ENCODE peak calls at places on chromosomes 7 and 10, in six cellular contexts. One of them, this sample, is unnamed.

GRCh38 chr10:78916227-78916626 is 152.5 kb upstream of the ZMIZ1 start:
- DNase-seq in hepatocyte: no peak
- DNase-seq in PC-3: no peak
- DNase-seq in OCI-LY7: no peak
- DNase-seq in neural progenitor cell: no peak
- DNase-seq in GM23248: no peak
- DNase-seq in this sample: no peak

GRCh38 chr10:15035385-15036301 is 8.1 kb upstream of the OLAH start:
- DNase-seq in hepatocyte: no peak
- DNase-seq in PC-3: peak
- DNase-seq in OCI-LY7: no peak
- DNase-seq in neural progenitor cell: no peak
- DNase-seq in GM23248: no peak
- DNase-seq in this sample: no peak

GRCh38 chr7:137597856-137598255 is 248.9 kb downstream of the DGKI start:
- DNase-seq in hepatocyte: no peak
- DNase-seq in PC-3: peak
- DNase-seq in OCI-LY7: no peak
- DNase-seq in neural progenitor cell: no peak
- DNase-seq in GM23248: no peak
- DNase-seq in this sample: no peak

GRCh38 chr10:119616879-119617580 is 20.3 kb upstream of the TIAL1 start:
- DNase-seq in hepatocyte: no peak
- DNase-seq in PC-3: no peak
- DNase-seq in OCI-LY7: no peak
- DNase-seq in neural progenitor cell: no peak
- DNase-seq in GM23248: peak
- DNase-seq in this sample: no peak

GRCh38 chr10:51937736-51938135 is 238.3 kb upstream of the CSTF2T start:
- DNase-seq in hepatocyte: no peak
- DNase-seq in PC-3: no peak
- DNase-seq in OCI-LY7: no peak
- DNase-seq in neural progenitor cell: no peak
- DNase-seq in GM23248: peak
- DNase-seq in this sample: no peak

GRCh38 chr10:114022292-114022691 is 21.4 kb upstream of the ADRB1 start:
- DNase-seq in hepatocyte: no peak
- DNase-seq in PC-3: no peak
- DNase-seq in OCI-LY7: no peak
- DNase-seq in neural progenitor cell: no peak
- DNase-seq in GM23248: peak
- DNase-seq in this sample: no peak

GRCh38 chr10:130138479-130138866 is 2.3 kb downstream of the GLRX3 start:
- DNase-seq in hepatocyte: peak
- DNase-seq in PC-3: peak
- DNase-seq in OCI-LY7: no peak
- DNase-seq in neural progenitor cell: no peak
- DNase-seq in GM23248: peak
- DNase-seq in this sample: peak

GRCh38 chr7:65731562-65732035 is 141.3 kb upstream of the VKORC1L1 start:
- DNase-seq in hepatocyte: peak
- DNase-seq in PC-3: no peak
- DNase-seq in OCI-LY7: no peak
- DNase-seq in neural progenitor cell: peak
- DNase-seq in GM23248: peak
- DNase-seq in this sample: no peak

GRCh38 chr10:127163632-127164031 is 32.8 kb downstream of the INSYN2A start:
- DNase-seq in hepatocyte: no peak
- DNase-seq in PC-3: no peak
- DNase-seq in OCI-LY7: no peak
- DNase-seq in neural progenitor cell: no peak
- DNase-seq in GM23248: peak
- DNase-seq in this sample: no peak

GRCh38 chr10:91220954-91221696 is 662 bp downstream of the PCGF5 start:
- DNase-seq in hepatocyte: no peak
- DNase-seq in PC-3: peak
- DNase-seq in OCI-LY7: peak
- DNase-seq in neural progenitor cell: peak
- DNase-seq in GM23248: peak
- DNase-seq in this sample: no peak

GRCh38 chr10:61001731-61002122 is 57.7 kb upstream of the RHOBTB1 start:
- DNase-seq in hepatocyte: no peak
- DNase-seq in PC-3: no peak
- DNase-seq in OCI-LY7: no peak
- DNase-seq in neural progenitor cell: no peak
- DNase-seq in GM23248: no peak
- DNase-seq in this sample: no peak

GRCh38 chr10:50798297-50798696 is 58.6 kb downstream of the ASAH2B start:
- DNase-seq in hepatocyte: no peak
- DNase-seq in PC-3: peak
- DNase-seq in OCI-LY7: no peak
- DNase-seq in neural progenitor cell: no peak
- DNase-seq in GM23248: no peak
- DNase-seq in this sample: no peak

GRCh38 chr10:132884691-132885271 is 57.6 kb downstream of the CFAP46 start:
- DNase-seq in hepatocyte: no peak
- DNase-seq in PC-3: no peak
- DNase-seq in OCI-LY7: no peak
- DNase-seq in neural progenitor cell: no peak
- DNase-seq in GM23248: no peak
- DNase-seq in this sample: no peak

GRCh38 chr10:103668351-103669242 is 175.1 kb downstream of the NEURL1 start:
- DNase-seq in hepatocyte: no peak
- DNase-seq in PC-3: no peak
- DNase-seq in OCI-LY7: no peak
- DNase-seq in neural progenitor cell: peak
- DNase-seq in GM23248: peak
- DNase-seq in this sample: no peak

GRCh38 chr10:88411772-88412349 is 171.3 kb downstream of the RNLS start:
- DNase-seq in hepatocyte: no peak
- DNase-seq in PC-3: no peak
- DNase-seq in OCI-LY7: no peak
- DNase-seq in neural progenitor cell: no peak
- DNase-seq in GM23248: peak
- DNase-seq in this sample: no peak

GRCh38 chr7:149690688-149691446 is 82.5 kb downstream of the ZNF467 start:
- DNase-seq in hepatocyte: peak
- DNase-seq in PC-3: peak
- DNase-seq in OCI-LY7: no peak
- DNase-seq in neural progenitor cell: peak
- DNase-seq in GM23248: peak
- DNase-seq in this sample: peak

GRCh38 chr7:30285067-30285530 is 702 bp downstream of the ZNRF2 start:
- DNase-seq in hepatocyte: peak
- DNase-seq in PC-3: peak
- DNase-seq in OCI-LY7: peak
- DNase-seq in neural progenitor cell: peak
- DNase-seq in GM23248: peak
- DNase-seq in this sample: no peak

GRCh38 chr10:5544216-5544805 is 19.6 kb downstream of the CALML3 start:
- DNase-seq in hepatocyte: no peak
- DNase-seq in PC-3: peak
- DNase-seq in OCI-LY7: no peak
- DNase-seq in neural progenitor cell: no peak
- DNase-seq in GM23248: no peak
- DNase-seq in this sample: no peak

GRCh38 chr7:29190349-29191045 is 4.1 kb upstream of the CHN2 start:
- DNase-seq in hepatocyte: peak
- DNase-seq in PC-3: peak
- DNase-seq in OCI-LY7: no peak
- DNase-seq in neural progenitor cell: no peak
- DNase-seq in GM23248: no peak
- DNase-seq in this sample: no peak

GRCh38 chr7:85621286-85621685 is 434.4 kb upstream of the SEMA3D start:
- DNase-seq in hepatocyte: no peak
- DNase-seq in PC-3: no peak
- DNase-seq in OCI-LY7: no peak
- DNase-seq in neural progenitor cell: no peak
- DNase-seq in GM23248: no peak
- DNase-seq in this sample: no peak

GRCh38 chr7:74334026-74334425 is 44.8 kb downstream of the CLIP2 start:
- DNase-seq in hepatocyte: no peak
- DNase-seq in PC-3: peak
- DNase-seq in OCI-LY7: no peak
- DNase-seq in neural progenitor cell: no peak
- DNase-seq in GM23248: peak
- DNase-seq in this sample: no peak

GRCh38 chr10:18594574-18595156 is 56.7 kb downstream of the NSUN6 start:
- DNase-seq in hepatocyte: no peak
- DNase-seq in PC-3: peak
- DNase-seq in OCI-LY7: no peak
- DNase-seq in neural progenitor cell: peak
- DNase-seq in GM23248: no peak
- DNase-seq in this sample: no peak

GRCh38 chr10:87844837-87845623 is 18.3 kb downstream of the KLLN start:
- DNase-seq in hepatocyte: peak
- DNase-seq in PC-3: peak
- DNase-seq in OCI-LY7: no peak
- DNase-seq in neural progenitor cell: no peak
- DNase-seq in GM23248: peak
- DNase-seq in this sample: no peak

GRCh38 chr7:1252543-1253090 is 19.9 kb downstream of the UNCX start:
- DNase-seq in hepatocyte: no peak
- DNase-seq in PC-3: no peak
- DNase-seq in OCI-LY7: no peak
- DNase-seq in neural progenitor cell: peak
- DNase-seq in GM23248: no peak
- DNase-seq in this sample: no peak

GRCh38 chr7:141430426-141431142 is 120.6 kb upstream of the AGK start:
- DNase-seq in hepatocyte: no peak
- DNase-seq in PC-3: no peak
- DNase-seq in OCI-LY7: no peak
- DNase-seq in neural progenitor cell: peak
- DNase-seq in GM23248: no peak
- DNase-seq in this sample: no peak
- H3K4me3 ChIP-seq in hepatocyte: no peak
- H3K4me3 ChIP-seq in PC-3: no peak
- H3K4me3 ChIP-seq in OCI-LY7: no peak
- H3K4me3 ChIP-seq in neural progenitor cell: no peak
- H3K4me3 ChIP-seq in GM23248: no peak
- H3K4me3 ChIP-seq in this sample: no peak

GRCh38 chr10:26468691-26469090 is 30.6 kb downstream of the APBB1IP start:
- DNase-seq in hepatocyte: no peak
- DNase-seq in PC-3: no peak
- DNase-seq in OCI-LY7: peak
- DNase-seq in neural progenitor cell: no peak
- DNase-seq in GM23248: peak
- DNase-seq in this sample: no peak
- TF ChIP-seq EZH2phosphoT487 in hepatocyte: no peak
- TF ChIP-seq EZH2phosphoT487 in PC-3: no peak
- TF ChIP-seq EZH2phosphoT487 in OCI-LY7: no peak
- TF ChIP-seq EZH2phosphoT487 in neural progenitor cell: no peak
- TF ChIP-seq EZH2phosphoT487 in GM23248: no peak
- TF ChIP-seq EZH2phosphoT487 in this sample: no peak

DNA sequence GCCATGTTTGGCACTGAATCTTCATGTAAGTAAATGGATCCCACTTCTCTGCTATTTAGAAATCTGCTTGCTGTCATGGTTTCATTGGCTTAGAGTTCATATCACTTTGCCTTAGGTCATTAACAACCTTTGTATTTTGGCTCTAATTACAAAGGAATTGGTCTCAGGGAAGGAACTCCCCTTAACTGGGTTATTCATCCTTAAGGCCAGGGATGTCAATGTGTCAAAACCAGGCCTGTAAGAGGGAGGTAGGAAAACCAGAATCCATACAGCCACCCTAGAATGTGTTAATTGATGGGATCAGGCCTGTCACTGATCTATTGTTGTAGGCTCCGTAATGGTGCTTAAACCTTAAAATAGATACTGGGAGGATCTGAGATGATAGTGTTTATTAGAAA is 67.3 kb downstream of the ST7 start:
- DNase-seq in hepatocyte: no peak
- DNase-seq in PC-3: no peak
- DNase-seq in OCI-LY7: no peak
- DNase-seq in neural progenitor cell: peak
- DNase-seq in GM23248: no peak
- DNase-seq in this sample: no peak
- H3K4me3 ChIP-seq in hepatocyte: peak
- H3K4me3 ChIP-seq in PC-3: no peak
- H3K4me3 ChIP-seq in OCI-LY7: no peak
- H3K4me3 ChIP-seq in neural progenitor cell: peak
- H3K4me3 ChIP-seq in GM23248: peak
- H3K4me3 ChIP-seq in this sample: peak

GRCh38 chr7:22860784-22861482 is 38.3 kb upstream of the TOMM7 start:
- DNase-seq in hepatocyte: no peak
- DNase-seq in PC-3: peak
- DNase-seq in OCI-LY7: peak
- DNase-seq in neural progenitor cell: peak
- DNase-seq in GM23248: no peak
- DNase-seq in this sample: no peak

GRCh38 chr7:22858274-22858639 is 35.6 kb upstream of the TOMM7 start:
- DNase-seq in hepatocyte: no peak
- DNase-seq in PC-3: no peak
- DNase-seq in OCI-LY7: no peak
- DNase-seq in neural progenitor cell: no peak
- DNase-seq in GM23248: no peak
- DNase-seq in this sample: no peak

GRCh38 chr7:22860337-22860736 is 37.7 kb upstream of the TOMM7 start:
- DNase-seq in hepatocyte: no peak
- DNase-seq in PC-3: no peak
- DNase-seq in OCI-LY7: no peak
- DNase-seq in neural progenitor cell: no peak
- DNase-seq in GM23248: no peak
- DNase-seq in this sample: no peak

GRCh38 chr7:22859676-22860290 is 37.1 kb upstream of the TOMM7 start:
- DNase-seq in hepatocyte: no peak
- DNase-seq in PC-3: peak
- DNase-seq in OCI-LY7: no peak
- DNase-seq in neural progenitor cell: no peak
- DNase-seq in GM23248: peak
- DNase-seq in this sample: no peak

DNA sequence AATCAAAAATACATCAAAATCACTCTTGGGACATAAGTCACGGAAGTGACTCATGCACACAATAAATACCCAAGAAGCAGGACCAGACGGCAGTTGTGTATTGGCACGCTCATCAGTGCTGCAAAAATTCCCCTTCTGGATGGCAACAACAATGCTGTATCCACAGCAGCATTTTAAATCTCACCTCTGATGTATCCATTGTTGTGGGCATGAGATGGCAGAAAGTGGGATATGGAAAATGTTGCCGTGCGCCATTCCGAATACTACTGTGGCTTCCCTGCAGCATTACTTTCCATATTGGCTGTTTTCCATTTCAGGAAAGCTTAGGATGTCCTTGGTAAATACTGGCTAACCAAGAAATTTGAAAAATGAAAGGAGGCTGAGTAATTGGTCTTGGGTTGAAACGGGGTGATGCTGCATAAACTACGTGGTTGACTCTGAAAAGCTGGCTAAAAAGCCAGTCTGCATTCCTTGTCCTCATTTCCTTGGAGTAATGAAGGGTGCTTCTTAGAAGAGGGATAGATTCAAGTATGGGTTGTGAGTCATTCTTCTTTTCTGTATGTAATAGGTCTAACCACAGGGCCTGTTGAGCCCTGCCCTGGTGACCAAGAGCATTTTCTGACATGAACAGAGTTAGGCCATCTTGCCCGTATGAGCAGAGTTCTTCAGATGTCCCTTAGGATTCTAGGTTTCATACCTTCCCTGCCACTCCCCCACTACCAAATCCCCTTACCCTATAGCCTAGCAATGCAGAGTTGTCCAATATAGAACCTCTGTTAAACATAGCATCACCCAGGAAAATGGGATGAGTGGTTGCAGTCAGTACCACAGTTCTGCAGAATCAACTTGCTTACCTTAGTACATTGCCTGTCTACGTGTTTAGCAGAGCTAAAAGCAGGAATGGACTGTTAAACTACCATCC is 36.3 kb upstream of the TOMM7 start:
- DNase-seq in hepatocyte: no peak
- DNase-seq in PC-3: peak
- DNase-seq in OCI-LY7: no peak
- DNase-seq in neural progenitor cell: no peak
- DNase-seq in GM23248: peak
- DNase-seq in this sample: peak
- TF ChIP-seq EZH2phosphoT487 in hepatocyte: no peak
- TF ChIP-seq EZH2phosphoT487 in PC-3: no peak
- TF ChIP-seq EZH2phosphoT487 in OCI-LY7: no peak
- TF ChIP-seq EZH2phosphoT487 in neural progenitor cell: no peak
- TF ChIP-seq EZH2phosphoT487 in GM23248: no peak
- TF ChIP-seq EZH2phosphoT487 in this sample: no peak

This sample was measured in HCT116.